ENCODE peak calls at places on chromosomes 12 and 14, in ten cellular contexts. U is NCI-H748 treated with DMSO at 0.1 percent for 48 hours; S is nucleus accumbens; G is naive thymus-derived CD8-positive, alpha-beta T cell; K is stomach; E is right cardiac atrium; P is uterus; W is BE2C; L is H4; R is sigmoid colon. M is an unnamed sample.

GRCh38 chr12:79614730-79615129 is 76.0 kb downstream of the PAWR start:
- DNase-seq in U (no peak), S (no peak), G (no peak), K (no peak), E (no peak), P (no peak), W (no peak), L (no peak), R (no peak), M (peak; percentile 42)

GRCh38 chr14:103072595-103073366 is 11.2 kb upstream of the LBHD2 start:
- DNase-seq in U (no peak), S (no peak), G (no peak), K (no peak), E (peak; percentile 42), P (no peak), W (no peak), L (no peak), R (peak; percentile 59), M (no peak)

GRCh38 chr12:116881325-116881866 is at the start of gene HRK:
- DNase-seq in U (no peak), S (no peak), G (no peak), K (no peak), E (no peak), P (no peak), W (peak; percentile 45), L (no peak), R (no peak), M (no peak)

GRCh38 chr12:38053655-38054464 is 262.7 kb upstream of the ALG10B start:
- DNase-seq in U (peak; percentile 82), S (no peak), G (no peak), K (peak; percentile 70), E (no peak), P (no peak), W (peak; percentile 85), L (peak; percentile 88), R (no peak), M (no peak)

GRCh38 chr12:80598004-80598606 is 109.3 kb upstream of the MYF6 start:
- DNase-seq in U (no peak), S (no peak), G (no peak), K (no peak), E (no peak), P (no peak), W (no peak), L (peak; percentile 42), R (no peak), M (peak; percentile 83)

GRCh38 chr12:40054554-40055226 is 51.2 kb downstream of the SLC2A13 start:
- DNase-seq in U (no peak), S (no peak), G (no peak), K (no peak), E (no peak), P (peak; percentile 23), W (no peak), L (no peak), R (peak; percentile 74), M (peak; percentile 80)

GRCh38 chr14:77053046-77053841 is 24.7 kb upstream of the IRF2BPL start:
- DNase-seq in U (no peak), S (no peak), G (peak; percentile 76), K (peak; percentile 64), E (peak; percentile 91), P (peak; percentile 78), W (peak; percentile 95), L (peak; percentile 62), R (peak; percentile 88), M (peak; percentile 76)

GRCh38 chr12:78406213-78406612 is 458.4 kb upstream of the SYT1 start:
- DNase-seq in U (no peak), S (no peak), G (no peak), K (no peak), E (no peak), P (no peak), W (no peak), L (no peak), R (no peak), M (no peak)

GRCh38 chr12:109597795-109598427 is 24.3 kb downstream of the MVK start:
- DNase-seq in U (peak; percentile 66), S (peak; percentile 57), G (peak; percentile 59), K (peak; percentile 86), E (peak; percentile 96), P (peak; percentile 86), W (peak; percentile 95), L (peak; percentile 75), R (peak; percentile 94), M (peak; percentile 75)

GRCh38 chr14:44170099-44170498 is 337.0 kb downstream of the FSCB start:
- DNase-seq in U (no peak), S (no peak), G (no peak), K (no peak), E (no peak), P (no peak), W (no peak), L (no peak), R (no peak), M (no peak)

GRCh38 chr14:74619672-74620131 is 7.7 kb upstream of the LTBP2 start:
- DNase-seq in U (no peak), S (no peak), G (no peak), K (peak; percentile 53), E (peak; percentile 92), P (peak; percentile 92), W (no peak), L (peak; percentile 91), R (peak; percentile 94), M (peak; percentile 98)

GRCh38 chr12:41992692-41993215 is 151.9 kb downstream of the GXYLT1 start:
- DNase-seq in U (no peak), S (no peak), G (no peak), K (no peak), E (no peak), P (no peak), W (no peak), L (no peak), R (no peak), M (no peak)

GRCh38 chr12:38158428-38159091 is 158.0 kb upstream of the ALG10B start:
- DNase-seq in U (no peak), S (no peak), G (no peak), K (no peak), E (peak; percentile 44), P (no peak), W (no peak), L (no peak), R (no peak), M (no peak)

GRCh38 chr12:3135522-3136461 is 58.6 kb downstream of the TSPAN9 start:
- DNase-seq in U (peak; percentile 35), S (no peak), G (peak; percentile 11), K (no peak), E (no peak), P (peak; percentile 50), W (peak; percentile 62), L (peak; percentile 71), R (no peak), M (peak; percentile 80)

GRCh38 chr12:45356822-45357546 is 141.1 kb downstream of the ANO6 start:
- DNase-seq in U (no peak), S (no peak), G (no peak), K (no peak), E (no peak), P (no peak), W (no peak), L (no peak), R (no peak), M (no peak)

GRCh38 chr12:111363578-111363977 is 5.3 kb downstream of the PHETA1 start:
- DNase-seq in U (no peak), S (no peak), G (no peak), K (no peak), E (no peak), P (no peak), W (no peak), L (no peak), R (no peak), M (peak; percentile 48)

GRCh38 chr12:12916135-12916956 is 25.0 kb downstream of the GPRC5A start:
- DNase-seq in U (peak; percentile 10), S (peak; percentile 41), G (peak; percentile 81), K (peak; percentile 88), E (peak; percentile 92), P (peak; percentile 90), W (peak; percentile 79), L (peak; percentile 76), R (peak; percentile 91), M (peak; percentile 73)

GRCh38 chr12:95096852-95097251 is 23.4 kb upstream of the NR2C1 start:
- DNase-seq in U (no peak), S (no peak), G (no peak), K (peak; percentile 55), E (no peak), P (peak; percentile 43), W (no peak), L (peak; percentile 54), R (no peak), M (peak; percentile 60)

GRCh38 chr14:103199141-103199540 is 75.9 kb downstream of the TNFAIP2 start:
- DNase-seq in U (no peak), S (no peak), G (no peak), K (no peak), E (no peak), P (peak; percentile 64), W (no peak), L (no peak), R (peak; percentile 78), M (peak; percentile 52)

GRCh38 chr14:61215222-61216010 is 65.7 kb downstream of the TMEM30B start:
- DNase-seq in U (no peak), S (no peak), G (no peak), K (no peak), E (no peak), P (no peak), W (no peak), L (no peak), R (no peak), M (peak; percentile 45)

GRCh38 chr14:75689012-75689411 is 28.0 kb downstream of the TTLL5 start:
- DNase-seq in U (no peak), S (no peak), G (no peak), K (no peak), E (no peak), P (peak; percentile 31), W (no peak), L (no peak), R (no peak), M (peak; percentile 61)

GRCh38 chr12:133227281-133227852 is 8.3 kb downstream of the ANHX start:
- DNase-seq in U (no peak), S (no peak), G (no peak), K (no peak), E (no peak), P (no peak), W (no peak), L (no peak), R (no peak), M (no peak)

GRCh38 chr14:77339407-77339806 is 18.6 kb downstream of the GSTZ1 start:
- DNase-seq in U (no peak), S (no peak), G (no peak), K (no peak), E (no peak), P (no peak), W (no peak), L (no peak), R (no peak), M (peak; percentile 82)

GRCh38 chr12:122789637-122790036 is 15.3 kb downstream of the CCDC62 start:
- DNase-seq in U (no peak), S (no peak), G (no peak), K (no peak), E (no peak), P (no peak), W (no peak), L (no peak), R (no peak), M (no peak)

GRCh38 chr12:4439736-4440135 is 5.9 kb downstream of the FGF6 start:
- DNase-seq in U (no peak), S (no peak), G (no peak), K (no peak), E (no peak), P (no peak), W (no peak), L (no peak), R (no peak), M (no peak)

GRCh38 chr14:75566321-75566720 is 12.1 kb upstream of the FLVCR2 start:
- DNase-seq in U (no peak), S (no peak), G (peak; percentile 39), K (no peak), E (no peak), P (no peak), W (no peak), L (peak; percentile 43), R (no peak), M (no peak)

GRCh38 chr14:103319422-103319821 is 14.6 kb upstream of the EIF5 start:
- DNase-seq in U (no peak), S (no peak), G (no peak), K (no peak), E (no peak), P (no peak), W (no peak), L (no peak), R (no peak), M (no peak)

GRCh38 chr12:89943461-89943860 is 234.8 kb upstream of the ATP2B1 start:
- DNase-seq in U (no peak), S (no peak), G (no peak), K (no peak), E (no peak), P (no peak), W (no peak), L (peak; percentile 34), R (no peak), M (no peak)

M was measured in IMR-90.